ENCODE peak calls at places on chromosomes 6 and 20, in seven cellular contexts. R is osteoblast; S is suprapubic skin; F is lung; E is left ventricle myocardium inferior; N is fibroblast of lung; Q is CD8-positive, alpha-beta T cell. H is an unnamed sample. For H3K36me3, the result is how much of the 10 kb centered on the place peaks cover.

GRCh38 chr6:15974817-15975216 is 154.1 kb upstream of the MYLIP start:
- DNase-seq in F (no peak), R (no peak), E (no peak), Q (no peak), S (no peak), N (no peak), H (no peak)

GRCh38 chr6:139531148-139531547 is 156.7 kb upstream of the CITED2 start:
- DNase-seq in F (no peak), N (peak), R (no peak), S (no peak), E (no peak), Q (peak), H (no peak)

GRCh38 chr6:163324928-163325784 is 89.4 kb upstream of the QKI start:
- DNase-seq in Q (no peak), R (peak), E (peak), F (no peak), S (no peak), N (peak), H (peak)

GRCh38 chr20:19047040-19047950 is 165.1 kb upstream of the SLC24A3 start:
- DNase-seq in E (peak), Q (no peak), N (no peak), S (peak), F (peak), R (no peak), H (no peak)

GRCh38 chr20:40718214-40718949 is 29.3 kb upstream of the MAFB start:
- DNase-seq in N (no peak), F (no peak), Q (no peak), R (no peak), S (no peak), E (no peak), H (no peak)

GRCh38 chr6:56481957-56482356 is 160.7 kb downstream of the DST start:
- DNase-seq in F (no peak), Q (no peak), E (no peak), S (no peak), R (no peak), N (no peak), H (no peak)

GRCh38 chr20:37850724-37851123 is 52.2 kb upstream of the VSTM2L start:
- DNase-seq in S (no peak), R (no peak), F (no peak), N (peak), E (no peak), Q (no peak), H (no peak)

GRCh38 chr20:34375977-34376430 is 12.9 kb downstream of the ITCH start:
- DNase-seq in E (no peak), Q (no peak), F (no peak), R (no peak), S (no peak), N (no peak), H (no peak)

GRCh38 chr6:113412589-113413367 is 444.4 kb upstream of the MARCKS start:
- DNase-seq in E (no peak), S (no peak), R (no peak), N (peak), Q (no peak), F (no peak), H (no peak)

DNA sequence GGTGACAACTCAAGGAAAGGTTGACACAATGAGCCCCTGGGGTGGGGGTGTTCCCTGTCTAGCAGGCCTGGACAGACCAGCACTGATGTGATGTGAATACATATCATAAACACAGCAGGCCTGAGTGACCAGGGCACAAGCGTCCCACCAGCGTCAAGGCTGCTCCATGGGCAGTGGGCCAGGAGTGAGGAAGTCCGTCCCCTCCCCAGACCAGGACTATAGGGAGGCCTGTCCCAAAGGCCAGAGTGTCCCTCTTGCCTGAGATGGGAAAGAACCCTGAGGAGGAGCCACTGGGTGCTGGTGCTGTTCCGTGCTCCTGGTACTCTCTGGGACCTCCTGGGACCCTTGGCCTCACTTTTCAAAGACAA is 44.6 kb downstream of the RRBP1 start:
- DNase-seq in R (no peak), F (no peak), Q (no peak), E (no peak), N (no peak), S (no peak), H (no peak)
- H3K36me3 ChIP-seq in R (half or more), F (under half), Q (under half), E (half or more), N (half or more), S (half or more), H (half or more)

DNA sequence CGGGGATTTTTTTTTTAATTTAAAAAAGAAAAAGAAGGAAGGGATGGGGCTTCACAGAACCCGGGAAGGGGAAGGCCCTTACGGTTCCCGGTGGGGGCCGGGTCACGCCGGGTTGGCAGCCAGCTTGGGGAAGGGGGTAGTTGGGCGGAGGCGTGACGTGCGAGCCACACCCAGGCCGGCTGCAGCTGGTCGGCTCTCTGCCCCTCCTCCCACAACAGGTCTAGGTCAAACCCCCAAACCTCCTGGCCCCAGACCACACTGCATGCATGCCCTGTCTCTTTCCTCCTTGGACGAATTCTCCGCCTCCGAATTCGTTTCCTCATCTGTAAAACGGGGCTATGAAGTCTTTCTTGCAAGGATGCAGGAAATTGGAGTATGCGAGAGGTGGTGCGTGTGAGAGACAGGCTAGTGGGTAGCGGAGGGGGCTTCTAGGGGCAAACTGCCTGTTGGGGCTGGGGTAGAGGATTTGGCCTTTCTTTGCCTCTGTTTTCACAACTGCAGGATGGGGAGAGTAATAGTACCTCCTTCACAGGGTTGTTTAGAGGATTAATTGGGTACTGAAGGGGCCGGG is 835 bp downstream of the HCK start:
- DNase-seq in E (peak), F (peak), N (no peak), R (no peak), S (no peak), Q (no peak), H (no peak)
- H3K4me3 ChIP-seq in E (peak), F (no peak), N (no peak), R (no peak), S (peak), Q (no peak), H (peak)

GRCh38 chr6:40794581-40794980 is 207.4 kb upstream of the LRFN2 start:
- DNase-seq in S (no peak), R (no peak), N (no peak), E (no peak), F (no peak), Q (no peak), H (no peak)

GRCh38 chr6:40791004-40791403 is 203.8 kb upstream of the LRFN2 start:
- DNase-seq in R (no peak), Q (no peak), F (no peak), E (no peak), N (no peak), S (no peak), H (no peak)

GRCh38 chr6:40788661-40789111 is 201.5 kb upstream of the LRFN2 start:
- DNase-seq in E (no peak), F (no peak), R (no peak), S (no peak), Q (no peak), N (peak), H (no peak)

GRCh38 chr6:40792183-40792582 is 205.0 kb upstream of the LRFN2 start:
- DNase-seq in F (no peak), S (no peak), R (no peak), Q (no peak), N (no peak), E (no peak), H (no peak)

GRCh38 chr6:40789143-40789764 is 202.1 kb upstream of the LRFN2 start:
- DNase-seq in R (no peak), N (no peak), F (no peak), E (no peak), S (no peak), Q (peak), H (no peak)
- H3K27ac ChIP-seq in R (no peak), N (no peak), F (no peak), E (no peak), S (no peak), Q (no peak), H (no peak)

DNA sequence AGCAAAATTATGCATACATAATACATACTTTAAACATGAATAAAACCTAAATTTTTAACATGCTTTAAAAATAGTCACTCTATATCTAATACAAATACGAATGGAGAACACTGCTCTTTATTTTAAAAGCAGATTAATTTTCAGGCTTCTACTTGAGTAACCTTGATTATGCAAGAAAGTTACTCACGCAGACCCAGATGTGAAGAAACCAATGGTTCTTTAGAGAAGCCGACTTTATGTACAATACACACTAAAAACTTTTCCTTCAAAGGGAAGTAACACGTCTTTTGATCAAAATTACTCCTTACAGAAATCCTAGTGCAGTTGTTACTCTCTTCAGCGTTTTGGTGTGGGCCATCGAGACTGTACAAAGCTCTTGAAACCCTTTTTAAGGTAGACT is 136.9 kb upstream of the SLC22A16 start:
- DNase-seq in N (no peak), E (no peak), S (no peak), R (no peak), Q (no peak), F (no peak), H (no peak)
- H3K36me3 ChIP-seq in N (under half), E (under half), S (under half), R (under half), Q (under half), F (under half), H (under half)

H was measured in right atrium auricular region.